ENCODE peak calls at places on chromosomes 7 and 10, in six cellular contexts. One of them, this sample, is unnamed.

GRCh38 chr7:129911790-129912189 is 41.0 kb downstream of the UBE2H start:
- DNase-seq in ELR: peak
- DNase-seq in EH: peak
- DNase-seq in SJSA1: no peak
- DNase-seq in ACHN: no peak
- DNase-seq in stimulated activated CD8-positive, alpha-beta memory T cell treated with anti-CD3 and anti-CD28 coated beads, Interleukin-12 subunit alpha, Interleukin-12 subunit beta, amount 100 ng/mL, for 1 hour: no peak
- DNase-seq in this sample: no peak

GRCh38 chr10:44233561-44234470 is 151.1 kb downstream of the CXCL12 start:
- DNase-seq in stimulated activated CD8-positive, alpha-beta memory T cell treated with anti-CD3 and anti-CD28 coated beads, Interleukin-12 subunit alpha, Interleukin-12 subunit beta, amount 100 ng/mL, for 1 hour: no peak
- DNase-seq in ELR: no peak
- DNase-seq in EH: peak
- DNase-seq in ACHN: no peak
- DNase-seq in SJSA1: no peak
- DNase-seq in this sample: no peak

GRCh38 chr10:103767756-103768155 is 87.6 kb downstream of the SH3PXD2A start:
- DNase-seq in ELR: peak
- DNase-seq in EH: peak
- DNase-seq in stimulated activated CD8-positive, alpha-beta memory T cell treated with anti-CD3 and anti-CD28 coated beads, Interleukin-12 subunit alpha, Interleukin-12 subunit beta, amount 100 ng/mL, for 1 hour: no peak
- DNase-seq in ACHN: no peak
- DNase-seq in SJSA1: no peak
- DNase-seq in this sample: no peak

GRCh38 chr7:138460176-138460648 is at the start of gene TRIM24:
- DNase-seq in stimulated activated CD8-positive, alpha-beta memory T cell treated with anti-CD3 and anti-CD28 coated beads, Interleukin-12 subunit alpha, Interleukin-12 subunit beta, amount 100 ng/mL, for 1 hour: no peak
- DNase-seq in SJSA1: no peak
- DNase-seq in ELR: peak
- DNase-seq in ACHN: no peak
- DNase-seq in EH: no peak
- DNase-seq in this sample: no peak

GRCh38 chr7:121331574-121331973 is 2.8 kb downstream of the WNT16 start:
- DNase-seq in stimulated activated CD8-positive, alpha-beta memory T cell treated with anti-CD3 and anti-CD28 coated beads, Interleukin-12 subunit alpha, Interleukin-12 subunit beta, amount 100 ng/mL, for 1 hour: no peak
- DNase-seq in ACHN: no peak
- DNase-seq in SJSA1: no peak
- DNase-seq in EH: no peak
- DNase-seq in ELR: no peak
- DNase-seq in this sample: no peak

GRCh38 chr10:30116254-30116573 is 56.8 kb upstream of the JCAD start:
- DNase-seq in ACHN: no peak
- DNase-seq in stimulated activated CD8-positive, alpha-beta memory T cell treated with anti-CD3 and anti-CD28 coated beads, Interleukin-12 subunit alpha, Interleukin-12 subunit beta, amount 100 ng/mL, for 1 hour: no peak
- DNase-seq in SJSA1: no peak
- DNase-seq in EH: no peak
- DNase-seq in ELR: no peak
- DNase-seq in this sample: no peak

GRCh38 chr10:49359349-49360231 is 36.3 kb downstream of the DRGX start:
- DNase-seq in ELR: peak
- DNase-seq in ACHN: no peak
- DNase-seq in stimulated activated CD8-positive, alpha-beta memory T cell treated with anti-CD3 and anti-CD28 coated beads, Interleukin-12 subunit alpha, Interleukin-12 subunit beta, amount 100 ng/mL, for 1 hour: no peak
- DNase-seq in SJSA1: no peak
- DNase-seq in EH: peak
- DNase-seq in this sample: no peak

GRCh38 chr7:130901209-130901783 is 167.3 kb upstream of the KLF14 start:
- DNase-seq in ACHN: peak
- DNase-seq in SJSA1: peak
- DNase-seq in stimulated activated CD8-positive, alpha-beta memory T cell treated with anti-CD3 and anti-CD28 coated beads, Interleukin-12 subunit alpha, Interleukin-12 subunit beta, amount 100 ng/mL, for 1 hour: no peak
- DNase-seq in EH: peak
- DNase-seq in ELR: peak
- DNase-seq in this sample: no peak

GRCh38 chr10:90779573-90779972 is 78.3 kb downstream of the HTR7 start:
- DNase-seq in SJSA1: peak
- DNase-seq in stimulated activated CD8-positive, alpha-beta memory T cell treated with anti-CD3 and anti-CD28 coated beads, Interleukin-12 subunit alpha, Interleukin-12 subunit beta, amount 100 ng/mL, for 1 hour: no peak
- DNase-seq in EH: peak
- DNase-seq in ELR: peak
- DNase-seq in ACHN: peak
- DNase-seq in this sample: no peak

GRCh38 chr10:129718548-129719414 is 245.3 kb downstream of the EBF3 start:
- DNase-seq in stimulated activated CD8-positive, alpha-beta memory T cell treated with anti-CD3 and anti-CD28 coated beads, Interleukin-12 subunit alpha, Interleukin-12 subunit beta, amount 100 ng/mL, for 1 hour: no peak
- DNase-seq in ELR: no peak
- DNase-seq in SJSA1: no peak
- DNase-seq in EH: no peak
- DNase-seq in ACHN: no peak
- DNase-seq in this sample: no peak